ENCODE peak calls at places on chromosome 3, in seven cellular contexts. S is CD8-positive, alpha-beta T cell; F is epithelial cell of proximal tubule; G is IMR-90; P is endothelial cell; L is activated CD8-positive, alpha-beta T cell treated with anti-CD3 and anti-CD28 coated beads for 36 hours; N is HepG2. T is an unnamed sample.

GRCh38 chr3:197800379-197800778 is 9.3 kb downstream of the LRCH3 start:
- DNase-seq in L (no peak), P (no peak), G (peak), S (no peak), F (no peak), N (no peak), T (no peak)

GRCh38 chr3:150140614-150141321 is 170.1 kb upstream of the PFN2 start:
- DNase-seq in F (no peak), G (no peak), P (no peak), N (no peak), S (no peak), L (no peak), T (no peak)

GRCh38 chr3:46674031-46674592 is 19.4 kb downstream of the ALS2CL start:
- DNase-seq in G (no peak), N (peak), L (no peak), P (no peak), F (no peak), S (no peak), T (no peak)

GRCh38 chr3:50428007-50428633 is 68.8 kb upstream of the TMEM115 start:
- DNase-seq in S (no peak), L (peak), P (no peak), N (no peak), G (no peak), F (no peak), T (peak)

GRCh38 chr3:14297305-14297704 is 105.1 kb upstream of the SLC6A6 start:
- DNase-seq in S (no peak), P (no peak), G (no peak), N (no peak), L (no peak), F (no peak), T (no peak)

GRCh38 chr3:154889227-154889634 is 190.9 kb upstream of the MME start:
- DNase-seq in N (no peak), P (no peak), S (no peak), F (no peak), L (no peak), G (no peak), T (no peak)

GRCh38 chr3:141049681-141050080 is 1.5 kb upstream of the SPSB4 start:
- DNase-seq in P (peak), N (no peak), G (no peak), L (peak), S (no peak), F (no peak), T (no peak)

GRCh38 chr3:184541886-184542562 is 19.6 kb upstream of the EPHB3 start:
- DNase-seq in P (no peak), F (no peak), G (no peak), L (no peak), S (no peak), N (no peak), T (no peak)

GRCh38 chr3:38528457-38528856 is 32.3 kb downstream of the EXOG start:
- DNase-seq in S (no peak), F (no peak), G (no peak), P (no peak), L (no peak), N (peak), T (no peak)

GRCh38 chr3:171643033-171643432 is 167.2 kb downstream of the PLD1 start:
- DNase-seq in G (no peak), L (no peak), S (no peak), P (no peak), N (no peak), F (no peak), T (no peak)

GRCh38 chr3:10764314-10765051 is 51.5 kb upstream of the SLC6A11 start:
- DNase-seq in L (no peak), S (no peak), P (peak), G (no peak), F (no peak), N (peak), T (no peak)

GRCh38 chr3:128556384-128556783 is 63.4 kb upstream of the GATA2 start:
- DNase-seq in L (no peak), P (no peak), F (no peak), G (no peak), N (no peak), S (no peak), T (no peak)

GRCh38 chr3:38496131-38496910 is at the start of gene EXOG:
- DNase-seq in N (peak), G (peak), F (no peak), S (peak), P (peak), L (peak), T (peak)

GRCh38 chr3:99909714-99910508 is 92.2 kb downstream of the CMSS1 start:
- DNase-seq in G (peak), F (peak), S (no peak), N (peak), P (no peak), L (no peak), T (peak)

DNA sequence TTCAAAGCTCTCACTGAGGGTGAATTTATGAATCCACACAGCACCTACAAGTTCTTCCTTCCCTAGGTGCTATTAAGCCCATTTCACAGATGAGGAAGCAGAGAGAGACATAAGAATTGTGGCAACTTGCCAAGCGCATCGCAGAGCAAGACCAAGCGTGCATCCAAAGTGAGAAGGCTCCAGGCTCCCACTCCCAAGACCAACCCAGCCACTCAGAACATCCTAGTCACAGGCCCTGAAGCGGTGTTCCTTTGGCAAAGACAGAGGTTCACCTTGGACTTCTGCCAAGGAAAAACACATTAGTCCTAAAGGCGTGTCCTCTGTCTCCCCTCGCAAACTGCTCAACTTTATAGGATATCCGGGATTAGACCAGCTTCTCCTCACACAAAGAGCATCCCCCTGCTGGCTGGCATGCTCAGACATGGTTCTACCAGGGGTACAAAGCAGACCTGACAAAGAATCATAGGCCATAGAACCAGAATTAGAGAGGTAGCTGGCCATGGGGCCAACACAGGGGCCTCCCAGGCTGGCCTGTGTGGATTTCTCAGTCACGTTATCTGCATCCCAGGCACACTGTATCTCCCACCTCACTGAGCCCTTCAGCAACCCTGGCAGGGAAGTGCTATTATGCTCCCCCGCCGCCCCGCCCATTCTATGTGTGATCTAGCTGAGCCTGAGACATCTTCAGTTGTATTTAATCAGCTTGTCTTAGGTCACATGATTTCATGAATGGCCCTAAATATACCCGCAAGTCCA is 160.2 kb downstream of the FOXP1 start:
- DNase-seq in P (no peak), L (no peak), G (no peak), F (no peak), N (no peak), S (no peak), T (peak)
- TF ChIP-seq CTCF in P (no peak), L (no peak), G (no peak), F (peak), N (no peak), S (no peak), T (peak)

GRCh38 chr3:63228677-63229076 is 49.4 kb upstream of the SYNPR start:
- DNase-seq in S (no peak), F (no peak), G (peak), L (peak), N (peak), P (peak), T (peak)
- TF ChIP-seq CTCF in S (no peak), F (peak), G (peak), L (peak), N (peak), P (peak), T (peak)

GRCh38 chr3:167187211-167187610 is 192.9 kb downstream of the ZBBX start:
- DNase-seq in L (no peak), P (no peak), N (no peak), S (no peak), F (no peak), G (no peak), T (no peak)
- TF ChIP-seq CTCF in L (no peak), P (no peak), N (no peak), S (no peak), F (no peak), G (no peak), T (no peak)

DNA sequence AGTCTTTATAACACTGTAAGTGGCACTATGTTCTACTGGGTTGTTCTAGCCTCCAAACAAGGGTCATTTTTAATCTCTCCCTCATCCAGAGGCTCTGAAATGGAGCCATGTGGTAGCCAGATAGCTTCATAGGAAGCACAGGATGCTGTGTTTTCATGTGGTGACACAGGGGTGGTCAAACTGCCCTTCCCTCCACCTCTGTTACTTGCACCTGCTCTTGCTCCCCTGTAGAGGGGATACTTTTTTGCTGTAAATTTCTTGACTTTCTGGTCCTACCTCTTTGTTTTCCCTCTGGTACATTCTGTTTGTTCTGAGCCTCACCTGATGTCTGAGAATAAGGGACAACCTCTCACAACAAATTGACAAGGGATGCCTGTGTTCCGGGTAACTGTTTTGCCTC is 76.8 kb downstream of the EPHB1 start:
- DNase-seq in P (no peak), G (no peak), S (no peak), F (no peak), L (no peak), N (no peak), T (no peak)
- TF ChIP-seq CTCF in P (no peak), G (no peak), S (no peak), F (no peak), L (no peak), N (no peak), T (no peak)

DNA sequence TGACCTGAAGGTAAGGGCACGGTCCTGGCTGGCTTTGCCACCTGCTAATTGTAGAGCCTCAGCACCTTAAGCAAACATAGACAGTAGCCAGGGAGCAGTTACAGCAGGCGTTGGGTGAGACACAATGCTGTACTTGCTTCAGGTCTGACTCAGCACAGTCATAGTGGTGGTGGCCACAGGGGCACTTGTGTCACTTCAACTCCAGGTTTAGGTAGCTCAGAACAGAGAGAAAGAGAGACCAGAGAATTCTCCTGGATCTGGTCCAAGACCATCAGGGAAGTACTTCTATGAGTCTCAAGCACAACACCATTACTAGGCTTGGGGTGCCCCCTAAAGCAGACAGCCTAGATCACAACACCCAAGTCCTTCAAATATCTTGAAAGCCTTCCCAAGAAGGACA is 204.4 kb downstream of the OTOL1 start:
- DNase-seq in G (no peak), F (no peak), N (no peak), L (no peak), P (peak), S (no peak), T (no peak)
- TF ChIP-seq CTCF in G (no peak), F (no peak), N (no peak), L (no peak), P (no peak), S (no peak), T (no peak)

GRCh38 chr3:74897006-74897405 is 282.5 kb upstream of the CNTN3 start:
- DNase-seq in F (no peak), G (no peak), S (no peak), L (no peak), P (peak), N (no peak), T (peak)
- TF ChIP-seq CTCF in F (peak), G (peak), S (no peak), L (no peak), P (peak), N (no peak), T (no peak)

DNA sequence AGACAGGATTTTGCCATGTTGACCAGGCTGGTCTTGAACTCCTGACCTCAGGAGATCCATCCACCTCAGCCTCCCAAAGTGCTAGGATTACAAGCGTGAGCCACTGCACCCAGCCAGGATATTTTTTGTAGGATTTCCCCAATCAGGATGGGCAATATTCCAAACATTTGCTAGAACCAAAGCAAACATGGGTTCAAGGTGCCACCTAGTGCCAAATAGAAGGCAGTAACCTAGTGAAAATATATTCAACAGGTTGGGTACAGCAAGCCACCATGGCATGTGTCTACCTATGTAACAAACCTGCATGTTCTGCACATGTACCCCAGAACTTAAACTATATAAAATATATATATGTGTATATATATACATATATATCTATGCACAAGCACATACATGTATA is 185.9 kb upstream of the CADM2 start:
- DNase-seq in N (peak), F (no peak), P (no peak), S (no peak), G (no peak), L (no peak), T (no peak)
- TF ChIP-seq CTCF in N (peak), F (no peak), P (peak), S (no peak), G (no peak), L (no peak), T (no peak)

T was measured in bronchial epithelial cell.